ENCODE peak calls at places on chromosomes 4 and X, in nine cellular contexts. Q is fibroblast of gingiva, L is activated T-cell treated with anti-CD3 and anti-CD28 coated beads for 1 hour, B is hypothalamus, X is ureter, F is left cardiac atrium, O is endothelial cell, I is G401, G is putamen. K is an unnamed sample.

GRCh38 chr4:128830906-128831525 is 21.5 kb downstream of the JADE1 start:
- DNase-seq in Q (no peak), L (no peak), B (no peak), X (no peak), F (no peak), O (no peak), I (peak), G (no peak), K (no peak)

GRCh38 chr4:150074064-150074463 is 4.2 kb upstream of the DCLK2 start:
- DNase-seq in Q (no peak), L (no peak), B (no peak), X (no peak), F (no peak), O (no peak), I (no peak), G (no peak), K (no peak)

GRCh38 chr4:76012388-76012801 is 5.1 kb upstream of the CXCL9 start:
- DNase-seq in Q (peak), L (no peak), B (no peak), X (no peak), F (no peak), O (no peak), I (no peak), G (no peak), K (no peak)

GRCh38 chr4:73704314-73705055 is 35.9 kb upstream of the CXCL8 start:
- DNase-seq in Q (peak), L (no peak), B (no peak), X (peak), F (peak), O (no peak), I (peak), G (no peak), K (peak)

GRCh38 chr4:119233750-119234149 is 21.2 kb downstream of the USP53 start:
- DNase-seq in Q (no peak), L (no peak), B (no peak), X (no peak), F (no peak), O (no peak), I (no peak), G (no peak), K (no peak)

GRCh38 chr4:73383452-73383851 is 20.6 kb upstream of the ALB start:
- DNase-seq in Q (no peak), L (no peak), B (no peak), X (no peak), F (no peak), O (no peak), I (no peak), G (no peak), K (no peak)

GRCh38 chr4:170025523-170026252 is 507 bp downstream of the MFAP3L start:
- DNase-seq in Q (no peak), L (no peak), B (peak), X (no peak), F (peak), O (peak), I (peak), G (no peak), K (peak)

GRCh38 chrX:28133763-28134162 is 152.5 kb upstream of the DCAF8L1 start:
- DNase-seq in Q (no peak), L (no peak), B (no peak), X (no peak), F (no peak), O (no peak), I (no peak), G (no peak), K (no peak)

GRCh38 chr4:119977546-119977945 is 89.1 kb downstream of the MAD2L1 start:
- DNase-seq in Q (no peak), L (no peak), B (no peak), X (no peak), F (no peak), O (no peak), I (no peak), G (no peak), K (no peak)

GRCh38 chrX:154761977-154762528 is 611 bp upstream of the DKC1 start:
- DNase-seq in Q (no peak), L (no peak), B (no peak), X (no peak), F (no peak), O (no peak), I (no peak), G (no peak), K (no peak)

GRCh38 chrX:56978172-56978571 is 17.2 kb downstream of the SPIN3 start:
- DNase-seq in Q (peak), L (peak), B (no peak), X (peak), F (no peak), O (peak), I (peak), G (peak), K (peak)

GRCh38 chrX:120302434-120302833 is 8.8 kb downstream of the TMEM255A start:
- DNase-seq in Q (no peak), L (no peak), B (no peak), X (no peak), F (no peak), O (no peak), I (no peak), G (no peak), K (no peak)

GRCh38 chr4:82866706-82867385 is 24.1 kb downstream of the SEC31A start:
- DNase-seq in Q (no peak), L (no peak), B (no peak), X (no peak), F (no peak), O (no peak), I (no peak), G (no peak), K (no peak)

GRCh38 chr4:73862357-73862756 is 6.8 kb upstream of the CXCL1 start:
- DNase-seq in Q (no peak), L (no peak), B (no peak), X (no peak), F (no peak), O (no peak), I (no peak), G (no peak), K (no peak)

GRCh38 chr4:5785806-5786680 is 75.0 kb downstream of the EVC start:
- DNase-seq in Q (peak), L (no peak), B (no peak), X (peak), F (no peak), O (no peak), I (no peak), G (no peak), K (no peak)

GRCh38 chr4:123351713-123352112 is 44.9 kb upstream of the SPRY1 start:
- DNase-seq in Q (no peak), L (no peak), B (no peak), X (no peak), F (no peak), O (no peak), I (no peak), G (no peak), K (no peak)

GRCh38 chr4:101556845-101557244 is 209.5 kb upstream of the PPP3CA start:
- DNase-seq in Q (no peak), L (no peak), B (no peak), X (no peak), F (no peak), O (no peak), I (no peak), G (no peak), K (no peak)

GRCh38 chr4:143626134-143626859 is 74.2 kb downstream of the FREM3 start:
- DNase-seq in Q (peak), L (no peak), B (no peak), X (peak), F (peak), O (no peak), I (no peak), G (no peak), K (no peak)

GRCh38 chr4:6763330-6763851 is 19.1 kb upstream of the KIAA0232 start:
- DNase-seq in Q (no peak), L (no peak), B (no peak), X (no peak), F (no peak), O (no peak), I (no peak), G (no peak), K (no peak)

GRCh38 chr4:10056334-10057022 is 35.2 kb upstream of the SLC2A9 start:
- DNase-seq in Q (no peak), L (no peak), B (no peak), X (no peak), F (no peak), O (no peak), I (no peak), G (no peak), K (no peak)

GRCh38 chrX:17595456-17596035 is 141.7 kb upstream of the SCML1 start:
- DNase-seq in Q (peak), L (no peak), B (no peak), X (no peak), F (no peak), O (no peak), I (no peak), G (no peak), K (no peak)

GRCh38 chr4:98669577-98669976 is 11.2 kb upstream of the TSPAN5 start:
- DNase-seq in Q (no peak), L (no peak), B (no peak), X (no peak), F (no peak), O (no peak), I (no peak), G (no peak), K (no peak)

GRCh38 chr4:16160457-16160856 is 65.8 kb downstream of the TAPT1 start:
- DNase-seq in Q (no peak), L (no peak), B (no peak), X (no peak), F (no peak), O (no peak), I (no peak), G (no peak), K (no peak)